ENCODE peak calls at places on chromosome 20, in four cellular contexts. I, T, C and J are unnamed samples.

GRCh38 chr20:1894951-1895673 is at the start of gene SIRPA:
- DNase-seq in C (peak; percentile 53), I (peak; percentile 63), T (peak; percentile 66), J (no peak)

GRCh38 chr20:13857961-13858360 is 73.1 kb downstream of the NDUFAF5 start:
- DNase-seq in T (no peak), I (no peak), C (no peak), J (no peak)

GRCh38 chr20:48157970-48158369 is 372.7 kb upstream of the SULF2 start:
- DNase-seq in T (no peak), C (no peak), I (peak; percentile 31), J (no peak)

GRCh38 chr20:23165307-23165750 is 79.2 kb upstream of the CD93 start:
- DNase-seq in I (no peak), T (peak; percentile 48), C (no peak), J (no peak)

GRCh38 chr20:43736588-43737091 is 9.8 kb upstream of the GTSF1L start:
- DNase-seq in C (no peak), T (peak; percentile 76), I (peak; percentile 41), J (no peak)

GRCh38 chr20:48238326-48238725 is 453.0 kb upstream of the SULF2 start:
- DNase-seq in I (peak; percentile 59), C (no peak), T (no peak), J (no peak)

GRCh38 chr20:58794510-58795180 is 56.1 kb downstream of the GNAS-AS1 start:
- DNase-seq in T (peak; percentile 27), C (no peak), I (no peak), J (no peak)

GRCh38 chr20:35582131-35582530 is 33.5 kb upstream of the SPAG4 start:
- DNase-seq in I (no peak), C (no peak), T (no peak), J (no peak)

GRCh38 chr20:18984238-18985200 is 170.9 kb downstream of the SCP2D1 start:
- DNase-seq in T (peak; percentile 4), I (no peak), C (no peak), J (no peak)

DNA sequence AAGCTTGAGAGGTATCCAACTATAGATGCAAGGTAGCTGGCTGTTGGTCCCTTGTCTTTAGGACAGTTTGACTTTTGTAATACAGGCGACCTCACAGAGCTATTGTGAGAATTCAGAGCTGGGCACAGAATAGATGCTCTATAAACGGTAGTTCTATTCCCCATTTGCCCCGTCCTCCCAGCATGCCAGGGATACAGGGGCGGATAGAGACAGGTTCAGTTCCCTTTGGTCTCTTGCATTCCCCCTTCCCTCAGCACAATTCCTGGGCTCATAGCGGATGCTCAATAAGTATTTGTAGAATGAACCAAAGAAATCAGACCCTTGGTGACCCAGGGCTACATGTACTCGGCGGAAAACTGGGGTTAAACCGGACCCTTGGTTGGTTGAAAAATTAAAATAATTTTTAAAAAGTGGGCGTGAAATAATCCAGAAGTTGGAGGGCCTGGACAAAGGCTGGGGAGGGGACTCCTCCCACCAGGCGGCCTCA is 707 bp upstream of the TOP1 start:
- DNase-seq in C (no peak), I (no peak), T (peak; percentile 27), J (no peak)
- H3K4me3 ChIP-seq in C (peak overlapping the region; percentile 88), I (peak overlapping the region; percentile 58), T (peak overlapping the region; percentile 45), J (peak overlapping the region; percentile 72)

GRCh38 chr20:50244352-50245149 is 53.9 kb downstream of the CEBPB start:
- DNase-seq in I (no peak), T (no peak), C (no peak), J (no peak)
- H3K4me3 ChIP-seq in I (no peak overlapping the region), T (no peak overlapping the region), C (no peak overlapping the region), J (no peak overlapping the region)

DNA sequence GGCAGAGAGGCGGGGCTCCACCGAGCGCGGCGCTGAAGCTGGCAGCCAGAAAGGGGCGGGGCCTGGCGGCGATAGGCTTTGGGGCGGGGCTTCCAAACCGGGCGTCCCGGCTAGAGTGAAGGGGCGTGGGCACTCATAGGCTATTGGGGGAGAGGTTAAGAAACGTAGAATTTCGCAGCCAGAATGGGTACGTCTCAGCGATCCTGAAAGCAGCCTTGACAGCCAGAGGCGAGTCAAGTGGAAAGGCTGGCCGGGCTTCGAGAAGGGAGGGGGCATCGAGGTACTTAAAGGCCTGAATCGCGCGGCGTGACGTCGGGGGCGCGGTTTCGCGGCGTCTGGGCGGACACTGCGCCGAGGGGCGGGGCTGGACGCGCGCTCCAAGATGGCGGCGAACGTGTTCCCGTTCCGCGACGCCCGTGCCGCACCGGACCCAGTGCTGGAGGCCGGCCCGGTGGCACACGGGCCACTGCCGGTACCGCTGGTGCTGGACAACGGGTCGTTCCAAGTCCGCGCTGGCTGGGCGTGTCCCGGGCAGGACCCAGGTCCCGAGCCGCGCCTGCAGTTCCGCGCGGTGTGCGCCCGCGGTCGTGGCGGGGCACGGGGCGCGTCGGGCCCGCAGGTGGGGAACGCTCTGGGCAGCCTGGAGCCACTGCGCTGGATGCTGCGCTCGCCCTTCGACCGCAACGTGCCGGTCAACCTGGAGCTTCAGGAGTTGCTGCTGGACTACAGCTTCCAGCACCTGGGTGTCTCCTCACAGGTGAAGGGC is at the start of gene ACTR5:
- DNase-seq in I (peak; percentile 88), T (peak; percentile 97), C (peak; percentile 96), J (peak; percentile 77)
- H3K4me3 ChIP-seq in I (peak within 1 kb of the TSS; percentile 97), T (peak within 1 kb of the TSS; percentile 89), C (peak within 1 kb of the TSS; percentile 92), J (peak within 1 kb of the TSS; percentile 94)

GRCh38 chr20:62229667-62230066 is 8.7 kb upstream of the OSBPL2 start:
- DNase-seq in C (no peak), T (no peak), I (no peak), J (no peak)
- H3K4me3 ChIP-seq in C (no peak overlapping the region), T (no peak overlapping the region), I (no peak overlapping the region), J (no peak overlapping the region)

GRCh38 chr20:57263767-57264150 is 2.7 kb downstream of the BMP7 start:
- DNase-seq in C (no peak), I (no peak), T (no peak), J (no peak)
- H3K4me3 ChIP-seq in C (no peak overlapping the region), I (no peak overlapping the region), T (peak overlapping the region; percentile 81), J (no peak overlapping the region)

GRCh38 chr20:54680439-54680838 is 205.0 kb downstream of the DOK5 start:
- DNase-seq in T (no peak), I (no peak), C (no peak), J (no peak)
- H3K4me3 ChIP-seq in T (no peak overlapping the region), I (no peak overlapping the region), C (no peak overlapping the region), J (no peak overlapping the region)

GRCh38 chr20:62834967-62835730 is 18.3 kb downstream of the COL9A3 start:
- DNase-seq in I (no peak), T (no peak), C (no peak), J (no peak)

GRCh38 chr20:62837091-62837490 is 20.2 kb downstream of the COL9A3 start:
- DNase-seq in T (no peak), I (no peak), C (no peak), J (no peak)

GRCh38 chr20:62837790-62838458 is 21.1 kb downstream of the COL9A3 start:
- DNase-seq in I (peak; percentile 58), T (no peak), C (no peak), J (no peak)

GRCh38 chr20:62838511-62838910 is 21.7 kb downstream of the COL9A3 start:
- DNase-seq in I (no peak), T (no peak), C (no peak), J (no peak)

DNA sequence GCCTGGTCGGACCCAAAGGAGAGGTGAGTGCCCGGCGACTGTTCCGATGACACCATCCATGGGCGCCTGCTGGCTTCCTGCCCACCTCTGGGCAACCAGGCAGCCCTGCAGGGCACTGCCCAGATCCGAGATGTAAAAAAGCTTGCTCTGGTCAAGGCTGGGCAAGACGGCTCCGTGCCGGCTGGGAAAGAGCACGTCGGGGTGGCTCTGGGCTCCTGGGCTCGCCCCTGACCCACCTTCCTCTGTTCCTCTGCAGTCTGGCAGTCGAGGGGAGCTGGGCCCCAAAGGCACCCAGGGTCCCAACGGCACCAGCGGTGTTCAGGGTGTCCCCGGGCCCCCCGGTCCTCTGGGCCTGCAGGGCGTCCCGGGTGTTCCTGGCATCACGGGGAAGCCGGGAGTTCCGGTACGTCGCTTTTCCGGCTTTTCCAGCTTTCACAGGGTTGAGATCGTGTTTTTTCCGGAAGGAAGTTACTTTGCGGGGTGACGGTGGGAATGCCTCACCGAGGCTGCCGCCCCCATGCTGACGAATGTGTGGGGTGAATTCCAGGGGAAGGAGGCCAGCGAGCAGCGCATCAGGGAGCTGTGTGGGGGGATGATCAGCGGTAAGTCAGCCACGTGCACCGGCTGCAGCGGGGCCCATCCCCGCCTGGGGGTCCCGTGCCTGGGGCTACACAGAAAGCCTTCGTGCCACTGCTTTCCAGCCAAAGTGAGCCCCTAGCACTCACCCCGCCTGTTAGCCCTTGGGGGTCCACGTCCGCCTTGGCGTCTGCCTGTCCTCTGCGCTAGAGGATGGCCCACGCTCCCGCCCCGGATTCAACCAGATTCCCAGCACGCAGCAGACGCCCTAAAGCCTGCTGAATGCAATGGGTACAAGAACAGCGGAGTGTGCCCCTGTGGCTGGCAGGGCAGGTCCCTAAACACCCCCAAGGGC is 19.3 kb downstream of the COL9A3 start:
- DNase-seq in I (no peak), T (no peak), C (no peak), J (no peak)
- H3K4me3 ChIP-seq in I (no peak overlapping the region), T (no peak overlapping the region), C (no peak overlapping the region), J (no peak overlapping the region)

GRCh38 chr20:63360850-63361497 is at the start of gene CHRNA4:
- DNase-seq in T (peak; percentile 63), C (no peak), I (no peak), J (no peak)

GRCh38 chr20:63359937-63360849 is 956 bp downstream of the CHRNA4 start:
- DNase-seq in C (no peak), I (no peak), T (peak; percentile 38), J (no peak)

GRCh38 chr20:63362426-63363009 is 1.4 kb upstream of the CHRNA4 start:
- DNase-seq in I (no peak), C (no peak), T (no peak), J (no peak)

GRCh38 chr20:63363013-63363957 is 2.1 kb upstream of the CHRNA4 start:
- DNase-seq in T (no peak), I (no peak), C (no peak), J (no peak)

GRCh38 chr20:63361507-63362425 is 617 bp upstream of the CHRNA4 start:
- DNase-seq in T (peak; percentile 60), I (no peak), C (no peak), J (no peak)
- H3K4me3 ChIP-seq in T (peak overlapping the region; percentile 11), I (no peak overlapping the region), C (no peak overlapping the region), J (no peak overlapping the region)